ENCODE peak calls at places on chromosomes 6 and 20, in nine cellular contexts. A, B, V, W, R, O, X, D and H are unnamed samples. For H3K4me1, the result is how much of the 10 kb centered on the place peaks cover.

GRCh38 chr6:90296346-90297123 is at the start of gene BACH2:
- DNase-seq in A (peak), B (peak), V (peak), W (peak), R (peak), O (peak), X (peak), D (peak), H (peak)

GRCh38 chr6:121794630-121795029 is 359.2 kb downstream of the GJA1 start:
- DNase-seq in A (no peak), B (no peak), V (peak), W (peak), R (no peak), O (no peak), X (no peak), D (peak), H (no peak)

GRCh38 chr20:16556299-16556698 is 16.9 kb downstream of the KIF16B start:
- DNase-seq in A (no peak), B (no peak), V (peak), W (peak), R (no peak), O (no peak), X (no peak), D (no peak), H (no peak)

GRCh38 chr6:28354688-28355554 is 5.2 kb downstream of the ZKSCAN3 start:
- DNase-seq in A (no peak), B (no peak), V (no peak), W (no peak), R (peak), O (no peak), X (no peak), D (no peak), H (no peak)

GRCh38 chr6:168166627-168167026 is 87.6 kb upstream of the FRMD1 start:
- DNase-seq in A (peak), B (no peak), V (no peak), W (no peak), R (no peak), O (no peak), X (no peak), D (no peak), H (no peak)

GRCh38 chr6:170031096-170031471 is 259.8 kb downstream of the DLL1 start:
- DNase-seq in A (no peak), B (no peak), V (peak), W (no peak), R (no peak), O (peak), X (no peak), D (no peak), H (no peak)

GRCh38 chr6:63649847-63650265 is 14.3 kb downstream of the PHF3 start:
- DNase-seq in A (no peak), B (no peak), V (peak), W (no peak), R (no peak), O (no peak), X (no peak), D (no peak), H (no peak)

GRCh38 chr6:131597448-131597847 is 24.4 kb downstream of the ARG1 start:
- DNase-seq in A (no peak), B (no peak), V (peak), W (no peak), R (peak), O (no peak), X (no peak), D (no peak), H (no peak)

GRCh38 chr6:148414836-148415235 is 72.2 kb downstream of the SASH1 start:
- DNase-seq in A (no peak), B (no peak), V (peak), W (peak), R (no peak), O (no peak), X (no peak), D (no peak), H (no peak)

GRCh38 chr6:89459501-89459900 is 26.5 kb downstream of the ANKRD6 start:
- DNase-seq in A (no peak), B (no peak), V (no peak), W (no peak), R (no peak), O (no peak), X (no peak), D (no peak), H (no peak)

GRCh38 chr6:31738048-31738979 is 1.5 kb upstream of the MSH5 start:
- DNase-seq in A (peak), B (no peak), V (peak), W (peak), R (peak), O (peak), X (peak), D (peak), H (no peak)

GRCh38 chr6:89745096-89745495 is 74.5 kb downstream of the MDN1 start:
- DNase-seq in A (no peak), B (no peak), V (no peak), W (peak), R (no peak), O (no peak), X (no peak), D (no peak), H (no peak)

GRCh38 chr6:7528565-7528964 is 12.9 kb upstream of the DSP start:
- DNase-seq in A (no peak), B (no peak), V (no peak), W (peak), R (no peak), O (no peak), X (no peak), D (no peak), H (no peak)

GRCh38 chr6:63351995-63352586 is 32.3 kb upstream of the LGSN start:
- DNase-seq in A (no peak), B (no peak), V (peak), W (peak), R (peak), O (no peak), X (no peak), D (no peak), H (no peak)

GRCh38 chr6:25337004-25337403 is 57.8 kb downstream of the CARMIL1 start:
- DNase-seq in A (no peak), B (no peak), V (peak), W (no peak), R (no peak), O (no peak), X (no peak), D (no peak), H (no peak)

GRCh38 chr6:36319436-36319762 is 17.3 kb downstream of the BNIP5 start:
- DNase-seq in A (no peak), B (no peak), V (no peak), W (no peak), R (no peak), O (no peak), X (no peak), D (no peak), H (no peak)

GRCh38 chr20:3323398-3323797 is 84.1 kb downstream of the DNAAF9 start:
- DNase-seq in A (no peak), B (no peak), V (peak), W (peak), R (no peak), O (no peak), X (no peak), D (no peak), H (no peak)

GRCh38 chr6:154138806-154139205 is 99.8 kb downstream of the OPRM1 start:
- DNase-seq in A (no peak), B (no peak), V (no peak), W (peak), R (no peak), O (no peak), X (no peak), D (no peak), H (no peak)

GRCh38 chr6:5190467-5190866 is 70.3 kb downstream of the LYRM4 start:
- DNase-seq in A (no peak), B (no peak), V (peak), W (peak), R (no peak), O (no peak), X (no peak), D (peak), H (no peak)

GRCh38 chr6:29964904-29965872 is 22.9 kb downstream of the HLA-A start:
- DNase-seq in A (peak), B (peak), V (peak), W (peak), R (peak), O (peak), X (peak), D (peak), H (peak)

GRCh38 chr20:48951041-48951440 is 29.5 kb downstream of the ARFGEF2 start:
- DNase-seq in A (no peak), B (no peak), V (no peak), W (no peak), R (no peak), O (no peak), X (no peak), D (no peak), H (no peak)

GRCh38 chr6:148423601-148424270 is 81.1 kb downstream of the SASH1 start:
- DNase-seq in A (no peak), B (no peak), V (peak), W (no peak), R (no peak), O (no peak), X (no peak), D (no peak), H (no peak)

GRCh38 chr20:22563062-22563965 is 21.1 kb downstream of the FOXA2 start:
- DNase-seq in A (no peak), B (no peak), V (no peak), W (no peak), R (no peak), O (no peak), X (no peak), D (no peak), H (no peak)

GRCh38 chr20:22559711-22560305 is 24.6 kb downstream of the FOXA2 start:
- DNase-seq in A (no peak), B (no peak), V (no peak), W (no peak), R (no peak), O (no peak), X (no peak), D (no peak), H (no peak)

GRCh38 chr20:22561965-22562581 is 22.3 kb downstream of the FOXA2 start:
- DNase-seq in A (no peak), B (no peak), V (no peak), W (no peak), R (no peak), O (no peak), X (no peak), D (no peak), H (no peak)

GRCh38 chr20:22560817-22561216 is 23.6 kb downstream of the FOXA2 start:
- DNase-seq in A (peak), B (no peak), V (no peak), W (no peak), R (no peak), O (no peak), X (no peak), D (no peak), H (no peak)

GRCh38 chr20:22562620-22563019 is 21.8 kb downstream of the FOXA2 start:
- DNase-seq in A (no peak), B (no peak), V (no peak), W (no peak), R (no peak), O (no peak), X (no peak), D (no peak), H (no peak)
- H3K4me1 ChIP-seq in A (under half), B (under half), V (under half), W (under half), R (under half), O (under half), X (under half), D (under half), H (under half)

GRCh38 chr20:43096471-43096870 is 93.2 kb downstream of the PTPRT start:
- DNase-seq in A (peak), B (no peak), V (no peak), W (no peak), R (no peak), O (no peak), X (no peak), D (no peak), H (no peak)
- H3K27ac ChIP-seq in A (no peak), B (no peak), V (no peak), W (no peak), R (no peak), O (no peak), X (no peak), D (no peak), H (no peak)

GRCh38 chr20:62826646-62827322 is 9.9 kb downstream of the COL9A3 start:
- DNase-seq in A (no peak), B (no peak), V (no peak), W (no peak), R (no peak), O (no peak), X (no peak), D (no peak), H (no peak)
- H3K4me1 ChIP-seq in A (under half), B (under half), V (under half), W (under half), R (half or more), O (under half), X (under half), D (under half), H (under half)

DNA sequence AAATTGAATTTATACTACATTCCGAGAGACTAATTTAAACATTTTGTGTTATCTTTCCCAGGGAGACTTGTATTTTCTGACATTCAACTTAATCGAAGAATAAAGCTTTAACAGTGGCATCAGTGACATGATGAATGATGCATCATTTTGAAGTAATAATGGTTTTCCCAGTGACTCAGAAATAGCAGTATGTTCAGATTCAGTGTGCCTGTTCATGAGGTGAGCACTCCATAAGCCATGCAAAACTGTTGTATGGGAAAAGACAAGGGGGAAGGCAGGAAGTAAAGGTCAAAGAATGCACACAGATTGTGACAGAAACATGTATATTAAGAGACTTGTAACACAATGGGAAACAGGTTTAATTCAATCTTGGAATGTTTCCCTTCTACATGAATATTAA is 1348.2 kb upstream of the GJE1 start:
- DNase-seq in A (no peak), B (no peak), V (no peak), W (peak), R (no peak), O (no peak), X (no peak), D (no peak), H (no peak)
- H3K27ac ChIP-seq in A (no peak), B (no peak), V (no peak), W (peak), R (no peak), O (no peak), X (no peak), D (no peak), H (no peak)

GRCh38 chr20:50821257-50821921 is 26.5 kb downstream of the BCAS4 start:
- DNase-seq in A (no peak), B (no peak), V (no peak), W (no peak), R (peak), O (no peak), X (no peak), D (no peak), H (no peak)

GRCh38 chr20:50821994-50822393 is 27.1 kb downstream of the BCAS4 start:
- DNase-seq in A (no peak), B (no peak), V (no peak), W (no peak), R (peak), O (no peak), X (no peak), D (no peak), H (no peak)

GRCh38 chr20:50823319-50823718 is 28.5 kb downstream of the BCAS4 start:
- DNase-seq in A (no peak), B (no peak), V (no peak), W (no peak), R (no peak), O (no peak), X (no peak), D (no peak), H (no peak)

GRCh38 chr20:50826121-50826520 is 31.3 kb downstream of the BCAS4 start:
- DNase-seq in A (no peak), B (peak), V (peak), W (no peak), R (no peak), O (no peak), X (no peak), D (no peak), H (no peak)

GRCh38 chr20:50824137-50824536 is 29.3 kb downstream of the BCAS4 start:
- DNase-seq in A (no peak), B (peak), V (peak), W (no peak), R (no peak), O (peak), X (no peak), D (no peak), H (no peak)
- H3K4me1 ChIP-seq in A (under half), B (under half), V (under half), W (under half), R (under half), O (under half), X (under half), D (under half), H (under half)

DNA sequence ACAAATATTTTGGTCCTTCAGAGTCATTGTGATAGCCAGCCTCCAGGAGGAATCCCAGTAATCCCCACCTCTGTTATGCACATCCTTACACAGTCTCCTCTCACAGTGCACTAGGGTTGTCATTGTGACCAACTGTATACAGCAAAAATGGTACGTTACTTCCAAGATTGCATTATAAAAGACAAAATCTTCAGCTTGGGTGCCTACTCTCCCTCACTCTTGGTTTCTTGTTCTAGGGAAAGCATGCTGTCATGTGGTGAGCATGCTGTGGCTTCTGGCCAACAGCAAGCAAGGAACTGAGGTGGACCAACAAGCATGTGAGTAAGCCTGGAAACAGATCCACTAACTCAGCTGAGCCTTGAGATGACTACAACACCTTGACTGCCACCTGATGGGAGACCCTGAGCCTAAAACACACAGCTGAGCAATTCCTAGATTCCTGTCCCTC is 130.1 kb upstream of the DST start:
- DNase-seq in A (peak), B (no peak), V (peak), W (peak), R (no peak), O (peak), X (no peak), D (peak), H (no peak)
- H3K27ac ChIP-seq in A (peak), B (no peak), V (peak), W (no peak), R (no peak), O (no peak), X (no peak), D (no peak), H (no peak)

GRCh38 chr6:13479971-13480434 is 7.4 kb downstream of the GFOD1 start:
- DNase-seq in A (no peak), B (no peak), V (no peak), W (peak), R (no peak), O (peak), X (no peak), D (no peak), H (no peak)
- H3K4me1 ChIP-seq in A (under half), B (under half), V (under half), W (under half), R (under half), O (under half), X (under half), D (under half), H (under half)

DNA sequence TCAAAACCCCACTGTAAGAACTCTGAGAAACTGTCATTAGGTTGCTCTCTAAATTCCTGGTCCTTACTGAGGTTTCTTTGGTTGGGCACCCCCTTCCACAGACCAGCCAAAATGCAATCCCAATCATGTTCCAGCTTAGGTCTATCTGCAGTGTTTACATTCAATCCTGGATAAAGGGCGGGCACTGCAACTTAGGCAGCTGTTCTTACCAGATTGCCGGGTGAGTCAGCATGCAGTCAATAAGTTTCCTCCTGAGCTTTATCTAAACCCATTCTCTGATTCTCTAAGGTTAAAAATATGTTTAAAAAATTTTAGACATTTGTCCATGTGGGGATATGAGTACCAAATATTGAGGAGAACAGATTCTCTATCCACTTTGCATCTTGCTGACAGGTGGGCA is 197.8 kb downstream of the HAO1 start:
- DNase-seq in A (no peak), B (no peak), V (peak), W (peak), R (no peak), O (no peak), X (no peak), D (no peak), H (no peak)
- H3K27ac ChIP-seq in A (no peak), B (no peak), V (peak), W (no peak), R (no peak), O (no peak), X (no peak), D (no peak), H (no peak)

GRCh38 chr20:49986049-49986448 is 3.3 kb downstream of the SNAI1 start:
- DNase-seq in A (no peak), B (no peak), V (no peak), W (no peak), R (peak), O (no peak), X (no peak), D (no peak), H (no peak)

GRCh38 chr20:49987015-49987867 is 4.5 kb downstream of the SNAI1 start:
- DNase-seq in A (no peak), B (no peak), V (no peak), W (no peak), R (peak), O (no peak), X (no peak), D (no peak), H (no peak)

GRCh38 chr20:49984426-49985153 is 1.8 kb downstream of the SNAI1 start:
- DNase-seq in A (no peak), B (no peak), V (no peak), W (no peak), R (peak), O (no peak), X (no peak), D (no peak), H (no peak)

GRCh38 chr20:49985157-49985556 is 2.4 kb downstream of the SNAI1 start:
- DNase-seq in A (no peak), B (no peak), V (no peak), W (no peak), R (no peak), O (no peak), X (no peak), D (no peak), H (no peak)

DNA sequence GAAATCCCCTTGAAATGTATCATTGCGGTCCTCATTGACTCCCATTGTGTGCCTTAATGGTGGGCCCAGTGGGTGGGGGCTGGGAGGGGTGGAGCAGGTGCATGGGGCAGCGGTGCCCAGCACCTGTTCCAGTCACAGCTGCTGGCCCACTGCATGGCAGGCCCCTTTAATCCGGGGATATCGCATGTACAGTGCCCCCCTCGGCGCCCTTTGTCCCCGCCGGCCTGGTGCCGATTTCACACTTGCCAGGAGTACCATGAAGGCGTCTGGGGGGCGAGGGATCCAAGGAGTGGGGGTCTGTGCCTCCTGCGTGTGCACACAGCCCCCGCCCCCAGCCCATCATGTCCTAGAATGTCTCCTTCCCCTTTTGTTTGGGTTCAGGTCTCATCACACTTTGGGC is 2.8 kb downstream of the SNAI1 start:
- DNase-seq in A (no peak), B (no peak), V (no peak), W (no peak), R (peak), O (no peak), X (no peak), D (no peak), H (no peak)
- H3K4me1 ChIP-seq in A (under half), B (under half), V (under half), W (under half), R (under half), O (under half), X (half or more), D (half or more), H (under half)